ENCODE peak calls at places on chromosomes 12 and 14, in four cellular contexts. A, Y, P and O are unnamed samples.

GRCh38 chr12:3078086-3078820 is 1.1 kb downstream of the TSPAN9 start:
- DNase-seq in A (no peak), Y (no peak), P (peak; percentile 27), O (no peak)

GRCh38 chr12:2683283-2684025 is 111.3 kb upstream of the FKBP4 start:
- DNase-seq in A (peak; percentile 33), Y (no peak), P (no peak), O (no peak)

GRCh38 chr12:109900752-109901580 is 892 bp downstream of the TCHP start:
- DNase-seq in A (no peak), Y (no peak), P (no peak), O (no peak)

GRCh38 chr12:127811988-127812387 is 455.0 kb upstream of the TMEM132C start:
- DNase-seq in A (no peak), Y (no peak), P (no peak), O (no peak)

GRCh38 chr12:15336772-15337553 is 14.7 kb downstream of the PTPRO start:
- DNase-seq in A (no peak), Y (no peak), P (no peak), O (no peak)

GRCh38 chr12:23611320-23611719 is 338.1 kb downstream of the SOX5 start:
- DNase-seq in A (no peak), Y (no peak), P (no peak), O (no peak)

GRCh38 chr12:107418976-107419375 is 266.6 kb upstream of the PWP1 start:
- DNase-seq in A (no peak), Y (no peak), P (no peak), O (no peak)

GRCh38 chr14:106691601-106692291 is 1165.4 kb downstream of the TMEM121 start:
- DNase-seq in A (peak; percentile 47), Y (no peak), P (peak; percentile 12), O (peak; percentile 29)

GRCh38 chr14:89771251-89771650 is 183.3 kb downstream of the EFCAB11 start:
- DNase-seq in A (no peak), Y (no peak), P (no peak), O (no peak)

GRCh38 chr14:95291859-95292542 is 27.7 kb downstream of the CLMN start:
- DNase-seq in A (peak; percentile 68), Y (peak; percentile 70), P (no peak), O (peak; percentile 62)

GRCh38 chr12:124863409-124864325 is at the start of gene SCARB1:
- DNase-seq in A (peak; percentile 90), Y (peak; percentile 65), P (peak; percentile 93), O (peak; percentile 93)
- TF ChIP-seq POLR2A in A (peak; percentile 47), Y (no peak), P (peak; percentile 35), O (peak; percentile 83)

GRCh38 chr14:99760817-99761216 is 32.4 kb upstream of the EML1 start:
- DNase-seq in A (no peak), Y (no peak), P (no peak), O (no peak)

GRCh38 chr14:99764222-99764706 is 28.9 kb upstream of the EML1 start:
- DNase-seq in A (no peak), Y (no peak), P (no peak), O (peak; percentile 28)

GRCh38 chr14:99758915-99759545 is 34.2 kb upstream of the EML1 start:
- DNase-seq in A (no peak), Y (no peak), P (no peak), O (no peak)

GRCh38 chr14:99759546-99759925 is 33.7 kb upstream of the EML1 start:
- DNase-seq in A (no peak), Y (no peak), P (no peak), O (peak; percentile 38)

DNA sequence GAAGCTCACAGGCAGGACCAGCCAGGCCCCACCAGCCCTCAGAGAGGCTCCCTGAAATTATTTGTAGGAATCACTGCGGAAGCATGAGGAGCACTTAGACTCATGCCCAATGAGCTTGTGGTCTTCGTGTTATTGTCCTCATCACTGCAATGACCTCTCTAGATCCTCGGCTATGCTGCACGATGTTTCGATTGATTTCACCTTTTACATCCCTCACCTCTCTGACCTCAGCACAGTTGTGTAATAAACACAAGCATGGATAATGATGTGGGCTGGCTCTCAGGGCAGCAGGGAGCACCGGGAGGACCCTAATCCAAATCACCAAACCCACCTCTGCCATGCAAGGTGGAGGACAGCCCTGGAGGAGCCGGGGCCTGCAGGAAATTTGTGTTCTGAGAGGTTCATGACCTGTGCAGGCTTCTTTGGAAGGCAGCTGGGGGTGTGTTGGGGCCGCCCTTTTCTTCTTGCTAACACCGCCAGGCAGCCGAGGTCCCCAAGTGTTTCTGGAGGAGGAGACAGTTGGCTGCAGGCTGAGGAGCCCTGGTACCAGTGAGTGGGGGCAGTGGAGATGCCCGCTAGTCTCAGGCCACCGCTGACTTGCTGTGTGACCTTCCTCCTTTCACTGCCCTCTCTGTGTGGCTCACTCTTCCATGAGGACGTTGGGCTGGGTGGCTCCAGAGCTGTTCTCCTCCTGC is 29.5 kb upstream of the EML1 start:
- DNase-seq in A (no peak), Y (no peak), P (no peak), O (no peak)
- H3K27ac ChIP-seq in A (no peak overlapping the region), Y (no peak overlapping the region), P (no peak overlapping the region), O (no peak overlapping the region)

DNA sequence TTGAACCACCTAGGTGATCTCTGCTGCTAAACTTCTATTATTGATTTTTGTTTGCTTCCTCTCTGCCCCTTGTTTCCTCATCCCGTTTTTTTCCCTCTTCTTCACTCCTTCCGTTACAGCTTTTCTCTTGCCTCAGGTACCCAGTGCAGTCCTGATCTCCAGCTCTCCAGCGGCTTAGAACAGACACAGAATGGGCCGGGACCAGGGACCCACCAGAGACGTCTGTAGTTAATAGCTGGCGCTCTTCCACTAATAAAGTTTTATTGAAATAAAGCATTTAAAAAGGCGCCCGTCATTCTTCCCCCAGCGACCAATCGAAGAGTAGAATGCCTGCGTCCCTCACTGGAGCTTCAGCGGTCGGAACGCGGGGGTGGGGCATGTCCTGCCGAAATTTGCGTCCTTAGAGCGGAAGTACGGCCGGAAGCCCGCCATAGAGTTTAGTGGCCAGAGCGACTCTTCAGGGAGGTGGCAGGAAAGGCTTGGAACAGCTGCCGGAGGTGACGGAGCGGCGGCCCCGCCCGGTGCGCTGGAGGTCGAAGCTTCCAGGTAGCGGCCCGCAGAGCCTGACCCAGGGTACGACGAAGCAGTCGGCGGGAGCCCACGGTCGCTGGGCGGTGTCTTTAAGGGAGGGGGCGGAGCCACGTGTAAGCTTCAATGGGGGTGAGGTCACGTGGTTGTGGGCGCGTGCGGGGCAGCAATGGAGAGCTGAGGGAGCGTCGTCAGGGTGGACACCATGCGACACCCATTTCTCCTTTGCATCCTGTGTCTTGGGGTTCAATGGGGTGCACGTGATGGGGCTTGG is at the start of gene COPS7A:
- DNase-seq in A (peak; percentile 99), Y (peak; percentile 97), P (peak; percentile 95), O (peak; percentile 99)
- TF ChIP-seq POLR2A in A (peak; percentile 66), Y (peak; percentile 30), P (peak; percentile 66), O (peak; percentile 67)

GRCh38 chr14:21089877-21090193 is 8.6 kb downstream of the ZNF219 start:
- DNase-seq in A (no peak), Y (no peak), P (no peak), O (no peak)
- H3K27ac ChIP-seq in A (peak overlapping the region; percentile 65), Y (peak overlapping the region; percentile 21), P (no peak overlapping the region), O (no peak overlapping the region)

GRCh38 chr12:67069451-67070306 is 199.5 kb upstream of the CAND1 start:
- DNase-seq in A (peak; percentile 35), Y (no peak), P (peak; percentile 44), O (no peak)
- TF ChIP-seq POLR2A in A (no peak), Y (no peak), P (no peak), O (no peak)

GRCh38 chr14:99274346-99275221 is 2.6 kb upstream of the BCL11B start:
- DNase-seq in A (peak; percentile 75), Y (peak; percentile 65), P (peak; percentile 79), O (no peak)
- H3K27ac ChIP-seq in A (peak overlapping the region; percentile 87), Y (peak overlapping the region; percentile 3), P (no peak overlapping the region), O (no peak overlapping the region)

GRCh38 chr14:69152944-69153847 is at the start of gene DCAF5:
- DNase-seq in A (peak; percentile 96), Y (peak; percentile 91), P (peak; percentile 90), O (peak; percentile 98)
- TF ChIP-seq POLR2A in A (peak; percentile 60), Y (no peak), P (peak; percentile 72), O (peak; percentile 88)

GRCh38 chr12:46678441-46678840 is 147.4 kb downstream of the SLC38A4 start:
- DNase-seq in A (no peak), Y (no peak), P (no peak), O (no peak)
- H3K27ac ChIP-seq in A (no peak overlapping the region), Y (no peak overlapping the region), P (no peak overlapping the region), O (no peak overlapping the region)

GRCh38 chr14:102558566-102558965 is 33.9 kb upstream of the RCOR1 start:
- DNase-seq in A (no peak), Y (no peak), P (no peak), O (no peak)

GRCh38 chr14:102560436-102561261 is 31.8 kb upstream of the RCOR1 start:
- DNase-seq in A (no peak), Y (no peak), P (no peak), O (no peak)

GRCh38 chr14:102557434-102558226 is 34.8 kb upstream of the RCOR1 start:
- DNase-seq in A (no peak), Y (no peak), P (no peak), O (no peak)

GRCh38 chr14:102556098-102556677 is 36.3 kb upstream of the RCOR1 start:
- DNase-seq in A (no peak), Y (no peak), P (no peak), O (no peak)

DNA sequence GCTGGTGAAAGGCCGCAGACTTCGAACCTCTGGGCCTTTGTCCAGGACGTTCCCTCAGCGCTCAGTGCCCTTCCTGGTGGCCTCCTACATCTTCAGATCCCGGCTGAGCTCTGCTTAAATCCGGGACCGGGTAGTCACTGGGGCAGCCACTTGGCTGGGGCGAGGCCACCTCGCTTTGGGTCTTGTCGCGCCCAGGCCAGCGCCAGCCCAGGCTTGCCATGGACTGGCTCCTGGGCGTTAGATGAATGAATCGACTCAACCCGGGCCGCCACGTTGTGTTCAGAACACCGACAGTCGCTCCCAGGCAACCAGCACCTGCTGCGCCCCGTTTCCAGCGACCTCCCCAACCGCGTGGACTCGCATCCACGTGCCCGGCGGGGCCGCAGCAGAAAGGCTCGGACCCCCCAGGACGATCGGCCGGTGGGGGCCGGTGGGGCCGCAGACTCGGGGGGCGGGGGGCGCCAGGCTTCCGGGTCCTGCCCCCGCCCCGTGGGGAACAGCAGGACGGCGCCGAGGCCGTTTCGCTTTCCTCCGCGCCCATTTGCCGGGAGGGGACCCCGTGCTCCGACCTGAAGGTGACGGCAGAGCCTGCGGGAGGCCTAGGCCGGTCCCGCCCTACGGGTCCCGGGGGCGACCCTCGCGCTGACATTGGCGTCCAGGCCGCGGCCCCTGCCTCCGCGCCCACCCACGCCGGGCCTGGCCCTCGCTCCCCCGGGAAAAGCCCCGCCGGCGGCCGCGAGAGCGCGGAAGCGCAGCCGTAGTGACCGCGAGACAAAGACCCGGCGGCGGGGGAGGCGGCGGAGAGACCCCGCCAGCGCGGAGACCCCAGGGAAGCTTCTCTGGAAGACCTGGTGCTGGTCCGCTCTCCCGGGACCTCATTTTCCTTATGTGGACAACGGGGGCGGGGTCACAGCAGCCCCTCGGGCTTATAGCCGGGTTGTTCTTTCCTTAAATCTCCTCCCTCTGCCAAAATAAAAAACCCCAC is 37.3 kb upstream of the RCOR1 start:
- DNase-seq in A (peak; percentile 64), Y (no peak), P (peak; percentile 50), O (peak; percentile 62)
- TF ChIP-seq POLR2A in A (peak; percentile 35), Y (no peak), P (no peak), O (no peak)